ENCODE peak calls at places on chromosomes 13 and 19, in six cellular contexts. O, K, Y, Q, X and T are unnamed samples.

GRCh38 chr19:34215006-34215665 is 39.2 kb upstream of the GARRE1 start:
- DNase-seq in X (no peak), O (no peak), K (no peak), Q (no peak), Y (no peak), T (no peak)

GRCh38 chr13:28717170-28717569 is 1.6 kb downstream of the SLC46A3 start:
- DNase-seq in O (no peak), K (no peak), Q (no peak), X (no peak), Y (no peak), T (no peak)

GRCh38 chr19:12880551-12881171 is 588 bp downstream of the DNASE2 start:
- DNase-seq in K (peak; percentile 60), Y (no peak), X (no peak), Q (no peak), O (no peak), T (peak; percentile 42)

GRCh38 chr19:28406237-28406596 is 806.7 kb downstream of the UQCRFS1 start:
- DNase-seq in Y (no peak), O (no peak), X (no peak), K (no peak), Q (no peak), T (no peak)

GRCh38 chr13:110433014-110433413 is 125.9 kb downstream of the COL4A2 start:
- DNase-seq in K (no peak), Q (no peak), O (no peak), Y (no peak), X (no peak), T (peak; percentile 73)

GRCh38 chr19:42067315-42067888 is 2.6 kb downstream of the GRIK5 start:
- DNase-seq in Q (no peak), Y (no peak), X (no peak), O (no peak), K (no peak), T (no peak)

GRCh38 chr13:46655727-46656180 is 102.8 kb downstream of the LRCH1 start:
- DNase-seq in X (no peak), K (peak; percentile 45), Y (no peak), O (no peak), Q (no peak), T (no peak)

GRCh38 chr13:110343241-110343865 is 36.3 kb downstream of the COL4A2 start:
- DNase-seq in Q (no peak), Y (no peak), X (no peak), O (no peak), K (no peak), T (no peak)

GRCh38 chr13:62829476-62829875 is 1413.8 kb upstream of the PCDH20 start:
- DNase-seq in Q (no peak), X (no peak), Y (no peak), O (no peak), K (no peak), T (no peak)

GRCh38 chr19:2345794-2346663 is 14.0 kb upstream of the TMPRSS9 start:
- DNase-seq in Q (no peak), O (peak; percentile 52), Y (no peak), K (peak; percentile 21), X (no peak), T (no peak)

GRCh38 chr19:2982983-2983350 is 5.6 kb downstream of the TLE6 start:
- DNase-seq in Y (peak; percentile 94), O (peak; percentile 67), X (no peak), Q (peak; percentile 73), K (peak; percentile 97), T (peak; percentile 81)

GRCh38 chr13:103935117-103935516 is 868.9 kb upstream of the SLC10A2 start:
- DNase-seq in O (no peak), Y (no peak), K (no peak), X (no peak), Q (no peak), T (no peak)

GRCh38 chr19:4974855-4975469 is 6.0 kb downstream of the KDM4B start:
- DNase-seq in Q (no peak), X (no peak), Y (no peak), K (no peak), O (no peak), T (no peak)

GRCh38 chr19:6767357-6768235 is at the start of gene SH2D3A:
- DNase-seq in X (peak; percentile 96), Q (no peak), K (peak; percentile 94), Y (peak; percentile 92), O (peak; percentile 85), T (peak; percentile 41)

GRCh38 chr13:30851697-30852096 is 54.4 kb upstream of the MEDAG start:
- DNase-seq in Y (no peak), O (no peak), K (no peak), Q (no peak), X (no peak), T (no peak)

GRCh38 chr19:18097217-18097992 is at the start of gene MAST3:
- DNase-seq in X (peak; percentile 81), O (peak; percentile 94), K (peak; percentile 80), Y (no peak), Q (peak; percentile 90), T (peak; percentile 82)

GRCh38 chr19:23817519-23817918 is 58.8 kb upstream of the ZNF681 start:
- DNase-seq in O (peak; percentile 20), X (peak; percentile 38), Q (no peak), Y (no peak), K (peak; percentile 39), T (peak; percentile 21)

GRCh38 chr19:55652311-55653078 is 2.3 kb upstream of the U2AF2 start:
- DNase-seq in Q (no peak), O (peak; percentile 57), X (no peak), K (no peak), Y (no peak), T (peak; percentile 45)

GRCh38 chr19:35301961-35302360 is 10.0 kb downstream of the MAG start:
- DNase-seq in Q (no peak), O (no peak), K (no peak), X (no peak), Y (no peak), T (no peak)

GRCh38 chr13:91406619-91407018 is 8.2 kb downstream of the GPC5 start:
- DNase-seq in K (no peak), X (no peak), Q (no peak), Y (no peak), O (no peak), T (no peak)

GRCh38 chr19:1746401-1747284 is 6.7 kb upstream of the ONECUT3 start:
- DNase-seq in Q (no peak), O (no peak), X (no peak), K (no peak), Y (no peak), T (no peak)

GRCh38 chr19:55209430-55210119 is at the start of gene PTPRH:
- DNase-seq in K (no peak), X (no peak), Q (no peak), O (peak; percentile 57), Y (no peak), T (no peak)

GRCh38 chr19:18373407-18373891 is 12.5 kb upstream of the GDF15 start:
- DNase-seq in Y (no peak), K (no peak), X (no peak), O (no peak), Q (no peak), T (no peak)

GRCh38 chr13:40579535-40579934 is 86.9 kb downstream of the FOXO1 start:
- DNase-seq in Q (no peak), O (no peak), K (no peak), Y (no peak), X (no peak), T (no peak)

GRCh38 chr19:21677696-21678418 is 89.5 kb downstream of the ZNF100 start:
- DNase-seq in Y (no peak), O (no peak), X (peak; percentile 5), K (no peak), Q (no peak), T (peak; percentile 44)

GRCh38 chr13:114111577-114111976 is 20.8 kb downstream of the RASA3 start:
- DNase-seq in Y (no peak), Q (no peak), K (no peak), O (no peak), X (peak; percentile 6), T (no peak)

GRCh38 chr19:41367848-41368301 is 3.9 kb upstream of the B9D2 start:
- DNase-seq in Y (no peak), O (no peak), K (no peak), X (no peak), Q (no peak), T (no peak)

GRCh38 chr19:19227217-19227616 is 15.5 kb downstream of the NCAN start:
- DNase-seq in Y (no peak), Q (no peak), K (no peak), O (no peak), X (no peak), T (no peak)

GRCh38 chr13:73261739-73262216 is 203.0 kb downstream of the KLF5 start:
- DNase-seq in Q (no peak), K (no peak), Y (no peak), X (no peak), O (no peak), T (no peak)

DNA sequence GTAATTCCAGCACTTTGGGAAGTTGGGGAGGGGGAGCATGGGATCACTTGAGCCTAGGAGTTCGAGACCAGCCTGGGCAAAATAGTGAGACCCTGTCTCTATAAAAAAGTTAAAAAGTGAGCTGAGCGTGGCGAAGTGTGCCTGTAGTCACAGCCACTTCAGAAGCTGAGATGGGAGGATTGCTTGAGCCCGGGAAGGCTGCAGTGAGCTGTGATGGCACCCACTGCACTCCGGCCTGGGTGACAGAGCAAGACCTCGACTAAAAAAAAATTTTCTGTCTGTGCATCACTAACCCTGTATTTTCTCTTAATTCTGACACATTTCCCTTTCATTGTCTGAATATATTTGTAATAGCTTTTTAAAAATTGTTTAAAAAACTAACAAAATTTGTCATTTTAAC is 29.8 kb downstream of the LATS2 start:
- DNase-seq in O (no peak), Q (no peak), X (no peak), K (peak; percentile 69), Y (no peak), T (no peak)
- H3K27ac ChIP-seq in O (no peak overlapping the region), Q (no peak overlapping the region), X (no peak overlapping the region), K (peak overlapping the region; percentile 87), Y (no peak overlapping the region), T (no peak overlapping the region)

GRCh38 chr13:32174366-32174765 is 140.8 kb downstream of the ZAR1L start:
- DNase-seq in X (no peak), K (no peak), Y (no peak), Q (no peak), O (no peak), T (no peak)

GRCh38 chr13:32178763-32179162 is 136.4 kb downstream of the ZAR1L start:
- DNase-seq in K (no peak), Y (no peak), O (no peak), X (no peak), Q (no peak), T (no peak)

GRCh38 chr13:32175943-32176342 is 139.2 kb downstream of the ZAR1L start:
- DNase-seq in X (no peak), K (no peak), O (no peak), Q (no peak), Y (no peak), T (no peak)

GRCh38 chr13:32176696-32177095 is 138.5 kb downstream of the ZAR1L start:
- DNase-seq in O (no peak), Y (no peak), X (no peak), K (no peak), Q (no peak), T (no peak)

GRCh38 chr13:32175307-32175706 is 139.9 kb downstream of the ZAR1L start:
- DNase-seq in X (no peak), Y (no peak), Q (no peak), K (no peak), O (no peak), T (no peak)
- H3K27ac ChIP-seq in X (no peak overlapping the region), Y (no peak overlapping the region), Q (no peak overlapping the region), K (no peak overlapping the region), O (no peak overlapping the region), T (no peak overlapping the region)

GRCh38 chr13:36818483-36819063 is 449 bp upstream of the RFXAP start:
- DNase-seq in X (no peak), Y (no peak), K (no peak), Q (no peak), O (no peak), T (no peak)
- H3K27ac ChIP-seq in X (peak overlapping the region; percentile 38), Y (no peak overlapping the region), K (no peak overlapping the region), Q (peak overlapping the region; percentile 72), O (peak overlapping the region; percentile 54), T (peak overlapping the region; percentile 83)

GRCh38 chr13:112721198-112722104 is 31.6 kb downstream of the ATP11A start:
- DNase-seq in O (no peak), Q (peak; percentile 41), Y (no peak), K (no peak), X (no peak), T (no peak)
- H3K27ac ChIP-seq in O (peak overlapping the region; percentile 39), Q (no peak overlapping the region), Y (no peak overlapping the region), K (peak overlapping the region; percentile 86), X (no peak overlapping the region), T (peak overlapping the region; percentile 91)